ENCODE peak calls at places on chromosomes 16 and 17, in four cellular contexts. O is K562, V is HepG2, T is GM12878. M is an unnamed sample.
A peak's percentile ranks its signal among the peaks of the same experiment; 100 is the strongest.

GRCh38 chr16:49684731-49685130 is 171.2 kb downstream of the ZNF423 start:
- DNase-seq in O (no peak), V (no peak), T (no peak), M (no peak)

GRCh38 chr16:87324411-87325275 is 7.5 kb upstream of the C16orf95 start:
- DNase-seq in O (peak; percentile 79), V (peak; percentile 46), T (no peak), M (peak; percentile 77)

GRCh38 chr17:35244345-35245195 is 1.7 kb downstream of the SLFN5 start:
- DNase-seq in O (peak; percentile 18), V (peak; percentile 6), T (no peak), M (peak; percentile 34)

GRCh38 chr17:71938340-71939010 is 182.3 kb upstream of the SOX9 start:
- DNase-seq in O (no peak), V (no peak), T (no peak), M (no peak)

GRCh38 chr17:30372755-30373154 is 6.0 kb upstream of the CPD start:
- DNase-seq in O (no peak), V (no peak), T (no peak), M (peak; percentile 64)

GRCh38 chr17:49447603-49448325 is 33.1 kb upstream of the PHB1 start:
- DNase-seq in O (no peak), V (no peak), T (no peak), M (no peak)

GRCh38 chr16:11016993-11017392 is 72.6 kb downstream of the CLEC16A start:
- DNase-seq in O (peak; percentile 19), V (peak; percentile 74), T (no peak), M (peak; percentile 56)

GRCh38 chr17:29294580-29294900 is 592 bp upstream of the NUFIP2 start:
- DNase-seq in O (no peak), V (no peak), T (no peak), M (no peak)

GRCh38 chr16:67910162-67910561 is 17.1 kb downstream of the PSKH1 start:
- DNase-seq in O (no peak), V (no peak), T (no peak), M (no peak)

GRCh38 chr17:74289688-74290087 is 15.7 kb downstream of the DNAI2 start:
- DNase-seq in O (no peak), V (no peak), T (no peak), M (no peak)

GRCh38 chr16:78211951-78212350 is 112.5 kb downstream of the WWOX start:
- DNase-seq in O (no peak), V (no peak), T (no peak), M (no peak)

GRCh38 chr17:36459601-36460000 is 26.9 kb upstream of the ZNHIT3 start:
- DNase-seq in O (no peak), V (no peak), T (no peak), M (no peak)

GRCh38 chr16:1765826-1766225 is 5.5 kb downstream of the NME3 start:
- DNase-seq in O (no peak), V (no peak), T (no peak), M (no peak)

GRCh38 chr16:14548933-14549788 is 80.9 kb downstream of the PARN start:
- DNase-seq in O (no peak), V (peak; percentile 43), T (no peak), M (peak; percentile 30)

GRCh38 chr16:66640724-66641314 is 36.3 kb downstream of the CMTM3 start:
- DNase-seq in O (no peak), V (peak; percentile 72), T (no peak), M (no peak)

GRCh38 chr16:66129196-66129595 is 237.3 kb upstream of the CDH5 start:
- DNase-seq in O (no peak), V (no peak), T (no peak), M (no peak)

GRCh38 chr17:50918933-50919296 is 52.8 kb upstream of the TOB1 start:
- DNase-seq in O (no peak), V (no peak), T (no peak), M (no peak)

GRCh38 chr17:80251966-80252365 is 8.7 kb upstream of the RNF213 start:
- DNase-seq in O (no peak), V (no peak), T (no peak), M (no peak)

GRCh38 chr16:3256146-3256875 is at the start of gene MEFV:
- DNase-seq in O (no peak), V (no peak), T (no peak), M (no peak)

DNA sequence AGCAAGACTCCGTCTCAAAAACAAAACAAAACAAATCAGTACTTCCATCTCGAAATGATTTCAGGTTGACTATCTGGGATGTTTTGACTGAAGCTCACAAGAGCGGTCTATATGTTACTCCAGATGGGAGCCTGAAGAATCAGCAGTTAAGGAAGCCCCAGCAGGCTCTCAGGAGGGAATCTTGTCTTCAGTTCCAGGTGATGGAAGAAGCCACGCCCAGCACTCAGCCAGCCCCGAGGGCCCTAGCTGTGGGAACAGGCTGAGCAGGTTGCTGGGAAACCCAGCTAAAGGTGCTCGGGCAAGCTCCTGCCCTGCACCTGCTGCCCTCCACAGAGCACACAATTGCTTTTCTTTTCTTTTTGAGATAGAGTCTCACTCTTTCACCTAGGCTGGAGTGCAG is 32.4 kb downstream of the WIPI1 start:
- DNase-seq in O (no peak), V (no peak), T (no peak), M (no peak)
- TF ChIP-seq POLR2AphosphoS2 in O (no peak), V (no peak), T (no peak), M (no peak)

DNA sequence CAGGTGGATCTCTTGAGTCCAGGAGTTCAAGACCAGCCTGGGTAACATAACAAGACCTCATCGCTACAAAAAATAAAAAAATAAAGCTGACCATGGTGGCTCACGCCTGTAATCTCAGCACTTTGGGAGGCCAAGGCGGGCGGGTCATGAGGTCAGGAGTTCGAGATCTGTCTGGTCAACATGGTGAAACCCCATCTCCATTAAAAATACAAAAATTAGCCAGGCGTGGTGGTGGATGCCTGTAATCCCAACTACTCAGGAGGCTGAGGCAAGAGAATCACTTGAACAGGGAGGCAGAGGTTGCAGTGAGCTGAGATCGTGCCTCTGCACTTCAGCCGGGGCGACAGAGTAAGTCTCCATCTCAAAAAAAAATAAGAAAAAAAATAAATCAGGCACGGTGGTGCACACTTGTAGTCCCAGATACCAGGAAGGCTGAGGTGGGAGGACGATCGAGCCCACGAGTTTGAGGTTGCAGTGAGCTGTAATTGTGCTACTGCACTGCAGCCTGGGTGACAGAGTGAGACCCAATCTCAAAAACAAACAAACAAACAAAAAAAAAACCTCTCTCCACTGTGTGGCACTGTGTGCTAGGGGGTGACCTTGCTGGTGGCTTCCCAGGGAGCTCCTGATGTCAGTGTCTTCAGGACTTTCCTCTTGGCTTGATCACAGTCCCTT is 19.8 kb upstream of the MAPK3 start:
- DNase-seq in O (no peak), V (peak; percentile 61), T (peak; percentile 30), M (no peak)
- TF ChIP-seq ESRRA in O (no peak), V (no peak), T (no peak), M (no peak)

DNA sequence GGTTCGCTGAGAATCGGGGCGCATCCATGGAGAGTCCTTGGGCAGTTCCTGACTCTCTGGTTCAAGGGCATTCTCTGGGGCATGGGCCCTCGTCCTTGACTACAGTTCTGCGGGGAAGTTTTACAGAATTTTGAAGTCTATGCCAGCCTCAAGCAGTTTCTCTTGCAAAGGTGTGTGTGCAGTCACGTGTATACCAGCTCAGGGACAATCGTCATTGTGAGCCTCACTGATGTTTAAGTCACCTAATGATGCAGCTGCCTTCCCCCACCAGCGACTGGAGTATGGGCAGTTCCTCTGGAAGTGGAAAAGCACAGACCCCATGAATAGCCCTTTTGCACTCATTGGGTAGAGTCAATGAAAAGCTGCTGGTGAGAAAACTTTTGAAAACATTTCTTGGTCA is 1.3 kb downstream of the PLCG2 start:
- DNase-seq in O (no peak), V (no peak), T (no peak), M (no peak)
- H3K4me3 ChIP-seq in O (no peak overlapping the region), V (no peak overlapping the region), T (peak overlapping the region; percentile 99), M (no peak overlapping the region)

GRCh38 chr17:40178021-40178601 is 841 bp downstream of the RAPGEFL1 start:
- DNase-seq in O (peak; percentile 49), V (no peak), T (no peak), M (no peak)

GRCh38 chr17:40175928-40176327 is 1.3 kb upstream of the RAPGEFL1 start:
- DNase-seq in O (no peak), V (no peak), T (no peak), M (no peak)

GRCh38 chr17:40178660-40179059 is 1.4 kb downstream of the RAPGEFL1 start:
- DNase-seq in O (no peak), V (no peak), T (no peak), M (no peak)

GRCh38 chr17:40176409-40177110 is 710 bp upstream of the RAPGEFL1 start:
- DNase-seq in O (peak; percentile 38), V (no peak), T (no peak), M (no peak)

DNA sequence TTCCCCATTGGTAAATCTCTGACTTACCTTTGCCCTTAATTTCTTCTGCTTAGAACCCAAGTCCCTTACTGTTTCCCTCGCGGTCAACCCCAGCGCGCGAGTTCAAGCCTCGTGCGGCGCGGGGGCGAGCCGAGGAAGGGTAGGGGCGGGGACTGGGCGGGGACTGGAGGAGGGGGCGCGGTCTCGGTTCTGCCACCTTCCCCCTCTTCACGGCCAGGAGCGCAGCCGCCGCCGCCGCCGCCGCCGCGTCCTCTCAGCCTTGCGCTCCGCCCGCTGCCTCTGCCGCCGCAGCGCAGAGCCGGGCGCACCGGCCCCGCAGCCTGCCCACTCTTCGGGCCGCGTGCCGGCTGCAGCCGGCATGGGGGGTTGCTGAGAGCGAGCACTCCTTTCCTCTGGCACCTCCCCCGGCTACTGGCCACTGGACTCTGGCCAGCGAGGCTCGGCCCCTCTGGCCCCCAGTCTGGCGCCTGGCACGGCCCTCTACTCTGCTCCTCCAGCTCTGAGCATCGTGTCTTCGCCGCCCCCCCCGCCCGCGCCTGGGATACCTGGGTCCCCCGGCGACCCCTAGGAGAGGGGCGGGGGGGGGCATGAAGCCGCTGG is at the start of gene RAPGEFL1:
- DNase-seq in O (peak; percentile 97), V (no peak), T (peak; percentile 17), M (no peak)
- TF ChIP-seq POLR2AphosphoS2 in O (no peak), V (no peak), T (no peak), M (no peak)

DNA sequence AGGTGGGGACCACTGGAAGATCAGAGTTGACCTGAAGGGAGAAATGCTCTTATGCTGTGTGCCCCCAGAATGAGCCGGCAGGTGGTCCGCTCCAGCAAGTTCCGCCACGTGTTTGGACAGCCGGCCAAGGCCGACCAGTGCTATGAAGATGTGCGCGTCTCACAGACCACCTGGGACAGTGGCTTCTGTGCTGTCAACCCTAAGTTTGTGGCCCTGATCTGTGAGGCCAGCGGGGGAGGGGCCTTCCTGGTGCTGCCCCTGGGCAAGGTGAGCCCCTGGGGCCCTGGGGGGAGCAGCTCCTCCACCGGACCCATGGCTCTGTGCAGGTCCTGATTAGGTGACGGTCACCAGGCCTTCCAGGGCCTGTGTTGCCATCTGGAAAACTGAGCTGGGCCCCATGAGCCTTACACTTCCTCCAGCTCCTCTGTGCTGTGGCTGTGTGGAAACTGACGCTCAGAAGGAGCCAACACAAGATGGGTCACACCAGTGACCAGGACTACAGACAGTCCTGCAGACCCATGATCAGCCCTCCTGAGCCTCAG is 1.8 kb downstream of the CORO1A start:
- DNase-seq in O (no peak), V (no peak), T (no peak), M (no peak)
- TF ChIP-seq ESRRA in O (no peak), V (no peak), T (no peak), M (no peak)